ENCODE peak calls at places on chromosomes 4 and X, in eight cellular contexts. P is spleen, M is left ventricle myocardium inferior, S is A549, B is heart left ventricle, E is mucosa of descending colon, Z is lower lobe of right lung, F is left lung. K is an unnamed sample. For H3K4me1 and H3K9me3, the result is how much of the 10 kb centered on the place peaks cover.

GRCh38 chr4:149923736-149924135 is 108.1 kb upstream of the IQCM start:
- DNase-seq in P (no peak), M (no peak), S (peak), B (no peak), E (no peak), Z (no peak), F (no peak), K (no peak)

GRCh38 chrX:1587161-1587560 is 4.2 kb upstream of the AKAP17A start:
- DNase-seq in P (no peak), M (no peak), S (no peak), B (no peak), E (no peak), Z (no peak), F (no peak), K (no peak)

GRCh38 chr4:150573534-150573933 is 8.4 kb upstream of the MAB21L2 start:
- DNase-seq in P (no peak), M (no peak), S (no peak), B (no peak), E (no peak), Z (no peak), F (no peak), K (no peak)

GRCh38 chr4:53189011-53189410 is 176.8 kb downstream of the SCFD2 start:
- DNase-seq in P (no peak), M (no peak), S (no peak), B (no peak), E (no peak), Z (no peak), F (no peak), K (no peak)

GRCh38 chrX:107728342-107729099 is 47.1 kb downstream of the TSC22D3 start:
- DNase-seq in P (peak), M (no peak), S (no peak), B (peak), E (no peak), Z (no peak), F (no peak), K (no peak)

GRCh38 chrX:66676413-66676812 is 37.5 kb upstream of the EDA2R start:
- DNase-seq in P (no peak), M (no peak), S (no peak), B (no peak), E (no peak), Z (no peak), F (no peak), K (no peak)

GRCh38 chr4:185998791-185999190 is 70.2 kb upstream of the TLR3 start:
- DNase-seq in P (no peak), M (no peak), S (no peak), B (no peak), E (no peak), Z (no peak), F (no peak), K (no peak)

GRCh38 chr4:76589872-76590846 is 155.1 kb downstream of the SHROOM3 start:
- DNase-seq in P (no peak), M (peak), S (peak), B (peak), E (no peak), Z (peak), F (peak), K (no peak)

GRCh38 chrX:68652327-68652930 is 5.0 kb downstream of the STARD8 start:
- DNase-seq in P (no peak), M (no peak), S (peak), B (no peak), E (no peak), Z (no peak), F (no peak), K (no peak)

GRCh38 chr4:41569957-41570356 is 32.0 kb downstream of the LIMCH1 start:
- DNase-seq in P (no peak), M (peak), S (peak), B (peak), E (no peak), Z (no peak), F (no peak), K (no peak)

GRCh38 chrX:129572422-129572821 is 32.4 kb downstream of the OCRL start:
- DNase-seq in P (no peak), M (no peak), S (no peak), B (no peak), E (no peak), Z (no peak), F (no peak), K (no peak)

GRCh38 chr4:144582105-144582850 is 63.7 kb upstream of the HHIP start:
- DNase-seq in P (no peak), M (no peak), S (peak), B (no peak), E (no peak), Z (no peak), F (no peak), K (no peak)

GRCh38 chr4:177369372-177369771 is 59.7 kb downstream of the NEIL3 start:
- DNase-seq in P (no peak), M (no peak), S (no peak), B (no peak), E (no peak), Z (no peak), F (no peak), K (no peak)

GRCh38 chr4:5758741-5759140 is 47.7 kb downstream of the EVC start:
- DNase-seq in P (no peak), M (no peak), S (peak), B (no peak), E (no peak), Z (no peak), F (no peak), K (peak)

GRCh38 chr4:4852591-4853362 is 6.7 kb upstream of the MSX1 start:
- DNase-seq in P (peak), M (no peak), S (no peak), B (no peak), E (no peak), Z (no peak), F (peak), K (peak)

GRCh38 chr4:158667651-158668198 is 4.0 kb downstream of the C4orf46 start:
- DNase-seq in P (no peak), M (no peak), S (peak), B (no peak), E (no peak), Z (no peak), F (no peak), K (no peak)

GRCh38 chr4:124537971-124538370 is 174.6 kb downstream of the ANKRD50 start:
- DNase-seq in P (no peak), M (no peak), S (no peak), B (no peak), E (no peak), Z (no peak), F (no peak), K (no peak)

GRCh38 chrX:73028876-73029275 is 26.1 kb downstream of the PABPC1L2B start:
- DNase-seq in P (no peak), M (no peak), S (no peak), B (no peak), E (no peak), Z (no peak), F (no peak), K (no peak)

GRCh38 chrX:42565739-42566138 is 212.2 kb downstream of the PPP1R2C start:
- DNase-seq in P (no peak), M (no peak), S (no peak), B (no peak), E (no peak), Z (no peak), F (no peak), K (no peak)

GRCh38 chrX:55142206-55142918 is 53.5 kb downstream of the PAGE2 start:
- DNase-seq in P (no peak), M (no peak), S (peak), B (no peak), E (no peak), Z (no peak), F (no peak), K (no peak)

GRCh38 chr4:172515266-172515879 is 653.2 kb upstream of the GALNT7 start:
- DNase-seq in P (no peak), M (no peak), S (no peak), B (no peak), E (no peak), Z (no peak), F (no peak), K (no peak)

GRCh38 chrX:120719622-120720021 is 89.8 kb upstream of the C1GALT1C1 start:
- DNase-seq in P (no peak), M (no peak), S (no peak), B (no peak), E (no peak), Z (no peak), F (no peak), K (no peak)

GRCh38 chr4:101230806-101231426 is 116.4 kb downstream of the PPP3CA start:
- DNase-seq in P (no peak), M (no peak), S (peak), B (no peak), E (no peak), Z (no peak), F (no peak), K (no peak)

GRCh38 chr4:14149469-14150030 is 522.0 kb upstream of the BOD1L1 start:
- DNase-seq in P (no peak), M (no peak), S (no peak), B (no peak), E (no peak), Z (no peak), F (no peak), K (no peak)

GRCh38 chrX:155645180-155645579 is 32.4 kb upstream of the TMLHE start:
- DNase-seq in P (no peak), M (no peak), S (no peak), B (no peak), E (no peak), Z (no peak), F (no peak), K (no peak)

GRCh38 chr4:53706422-53707032 is 115.2 kb upstream of the LNX1 start:
- DNase-seq in P (no peak), M (no peak), S (peak), B (no peak), E (no peak), Z (no peak), F (no peak), K (no peak)

GRCh38 chrX:11137543-11138139 is 26.5 kb downstream of the HCCS start:
- DNase-seq in P (no peak), M (no peak), S (peak), B (no peak), E (no peak), Z (no peak), F (no peak), K (no peak)

GRCh38 chr4:61994036-61994435 is 793.9 kb downstream of the ADGRL3 start:
- DNase-seq in P (no peak), M (no peak), S (no peak), B (no peak), E (no peak), Z (no peak), F (no peak), K (no peak)

GRCh38 chr4:55675196-55675793 is 39.2 kb upstream of the NMU start:
- DNase-seq in P (no peak), M (no peak), S (no peak), B (no peak), E (no peak), Z (no peak), F (no peak), K (no peak)

GRCh38 chr4:84968936-84969335 is 2.4 kb upstream of the WDFY3 start:
- DNase-seq in P (no peak), M (no peak), S (no peak), B (no peak), E (no peak), Z (no peak), F (no peak), K (no peak)

GRCh38 chrX:43970528-43970927 is 2.7 kb downstream of the NDP start:
- DNase-seq in P (no peak), M (no peak), S (peak), B (no peak), E (no peak), Z (no peak), F (no peak), K (no peak)

GRCh38 chr4:38896940-38897339 is 29.3 kb downstream of the FAM114A1 start:
- DNase-seq in P (no peak), M (no peak), S (no peak), B (no peak), E (no peak), Z (no peak), F (no peak), K (no peak)

GRCh38 chr4:87559090-87559837 is 30.1 kb upstream of the SPARCL1 start:
- DNase-seq in P (no peak), M (no peak), S (no peak), B (no peak), E (no peak), Z (no peak), F (no peak), K (no peak)

GRCh38 chrX:12950851-12951589 is 23.9 kb upstream of the TMSB4X start:
- DNase-seq in P (peak), M (no peak), S (peak), B (no peak), E (peak), Z (peak), F (no peak), K (no peak)

GRCh38 chrX:15956684-15957083 is 102.1 kb upstream of the AP1S2 start:
- DNase-seq in P (no peak), M (no peak), S (no peak), B (no peak), E (no peak), Z (no peak), F (no peak), K (no peak)

GRCh38 chrX:149570668-149571067 is 16.6 kb downstream of the MAGEA9B start:
- DNase-seq in P (no peak), M (no peak), S (peak), B (no peak), E (no peak), Z (no peak), F (no peak), K (no peak)

GRCh38 chr4:184792950-184793555 is 32.7 kb downstream of the ACSL1 start:
- DNase-seq in P (peak), M (no peak), S (peak), B (no peak), E (no peak), Z (peak), F (no peak), K (peak)

GRCh38 chrX:68599256-68600152 is 48.0 kb upstream of the STARD8 start:
- DNase-seq in P (no peak), M (no peak), S (peak), B (no peak), E (no peak), Z (no peak), F (no peak), K (no peak)

GRCh38 chrX:155251391-155251790 is 12.9 kb downstream of the RAB39B start:
- DNase-seq in P (no peak), M (no peak), S (no peak), B (no peak), E (no peak), Z (no peak), F (no peak), K (no peak)

DNA sequence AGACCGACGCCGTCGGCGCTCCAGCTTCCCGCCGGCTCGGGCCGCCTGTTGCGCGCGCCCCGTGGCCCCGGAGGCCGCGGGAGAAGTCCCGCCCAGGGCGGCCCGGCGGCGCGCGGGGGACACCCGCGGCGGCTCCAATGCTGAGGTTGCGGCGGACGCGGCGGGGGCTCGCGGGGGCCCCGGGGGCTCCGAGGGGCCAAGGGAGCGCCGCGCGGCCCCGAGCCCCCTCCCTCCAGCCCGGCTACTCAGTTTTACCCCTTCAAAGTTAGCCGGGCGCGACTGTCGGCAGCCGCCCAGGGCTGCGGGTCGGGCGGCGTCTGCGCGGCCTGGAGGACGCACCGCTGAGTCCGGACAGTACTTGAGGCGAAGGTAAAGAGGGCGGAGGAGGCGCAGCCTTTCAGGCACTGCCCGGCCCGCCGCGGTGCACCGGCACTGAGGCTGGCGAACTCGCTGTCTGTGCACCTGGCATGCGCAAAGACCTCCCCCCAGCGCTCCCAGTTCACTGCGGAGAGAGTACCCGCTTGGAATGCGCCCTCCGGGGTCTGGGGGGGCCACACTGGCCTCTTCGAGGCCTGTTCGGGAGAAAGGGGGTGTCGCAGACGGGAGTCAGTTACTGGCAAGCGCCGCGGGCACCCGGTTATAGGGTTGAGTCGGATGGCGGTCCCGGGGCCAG is 1.3 kb downstream of the PCDH19 start:
- DNase-seq in P (no peak), M (no peak), S (no peak), B (no peak), E (no peak), Z (no peak), F (no peak), K (no peak)
- H3K4me3 ChIP-seq in P (peak), M (peak), S (no peak), B (peak), E (no peak), Z (peak), F (no peak), K (no peak)

GRCh38 chr4:183286590-183287308 is 33.3 kb downstream of the CLDN22 start:
- DNase-seq in P (no peak), M (no peak), S (no peak), B (no peak), E (no peak), Z (no peak), F (no peak), K (no peak)
- H3K4me1 ChIP-seq in P (under half), M (under half), S (under half), B (under half), E (under half), Z (under half), F (under half), K (under half)

DNA sequence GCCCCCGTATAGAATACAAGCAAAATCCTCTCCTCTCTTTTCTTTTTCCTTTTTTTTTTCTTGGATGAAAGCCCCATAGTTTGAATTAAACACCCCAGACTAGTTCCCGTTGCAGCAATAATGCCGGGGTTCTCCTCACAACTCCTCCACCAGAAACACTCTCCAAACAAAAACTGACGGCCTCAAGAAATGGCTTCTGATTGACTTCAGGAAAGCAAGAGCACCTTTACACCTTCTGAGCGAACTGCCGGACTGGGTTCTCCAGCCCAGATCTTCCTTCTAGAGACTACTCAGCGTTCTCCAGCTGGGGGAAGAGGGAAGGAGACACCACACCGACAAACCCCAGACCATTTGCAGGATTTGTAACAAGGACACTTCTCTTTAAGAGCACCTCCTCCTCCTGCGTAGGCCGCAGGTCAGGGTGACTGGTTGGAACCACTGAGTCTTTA is 4.0 kb downstream of the HAND2 start:
- DNase-seq in P (no peak), M (no peak), S (no peak), B (no peak), E (no peak), Z (no peak), F (no peak), K (no peak)
- H3K9me3 ChIP-seq in P (under half), M (under half), S (under half), B (under half), E (under half), Z (under half), F (under half), K (under half)

DNA sequence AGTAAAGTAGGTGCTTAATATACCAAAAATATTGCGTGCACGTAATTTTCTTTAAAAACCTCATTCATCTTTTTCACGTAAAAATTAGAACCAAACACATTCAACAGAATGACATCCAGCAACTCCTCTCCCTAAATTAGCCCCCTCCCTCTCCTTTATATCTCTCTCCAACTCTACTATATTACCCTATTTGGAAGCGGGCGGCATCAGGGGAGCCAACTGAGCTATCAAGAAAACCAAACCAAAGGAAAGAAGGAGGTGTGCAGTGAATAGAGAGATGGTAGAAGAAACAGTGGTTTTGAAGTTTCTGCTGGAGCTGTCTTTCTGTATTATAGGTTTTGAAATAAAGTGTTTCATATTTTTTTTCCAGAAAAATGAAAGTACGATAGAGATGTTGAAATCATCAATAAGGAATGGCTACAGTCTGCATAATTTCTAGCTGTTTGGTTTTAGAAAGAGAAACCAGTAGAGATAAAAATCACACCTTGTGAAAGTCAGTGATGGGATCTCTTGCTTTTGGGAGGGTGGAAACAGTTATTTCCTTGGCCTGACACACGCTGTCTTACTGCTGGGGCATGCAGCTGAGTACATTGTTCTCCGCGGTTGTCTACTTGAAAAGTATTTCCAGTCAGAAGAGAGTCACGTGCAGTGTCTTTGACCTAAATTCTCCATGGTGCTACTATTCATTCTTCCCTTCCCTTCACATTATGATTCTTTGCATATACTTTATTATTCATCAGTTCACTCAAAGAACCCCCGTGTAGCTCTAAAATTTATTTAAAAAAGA is 94.1 kb upstream of the WDR17 start:
- DNase-seq in P (no peak), M (no peak), S (no peak), B (no peak), E (no peak), Z (no peak), F (no peak), K (no peak)
- H3K4me3 ChIP-seq in P (peak), M (no peak), S (no peak), B (no peak), E (no peak), Z (no peak), F (no peak), K (no peak)

GRCh38 chrX:141928432-141928831 is 24.7 kb downstream of the MAGEC1 start:
- DNase-seq in P (no peak), M (no peak), S (no peak), B (no peak), E (no peak), Z (no peak), F (no peak), K (no peak)
- H3K4me1 ChIP-seq in P (under half), M (under half), S (under half), B (under half), E (under half), Z (under half), F (under half), K (under half)

GRCh38 chrX:153065389-153065788 is 6.9 kb upstream of the PNMA6A start:
- DNase-seq in P (no peak), M (no peak), S (no peak), B (no peak), E (no peak), Z (no peak), F (no peak), K (no peak)
- H3K9me3 ChIP-seq in P (under half), M (under half), S (under half), B (under half), E (under half), Z (under half), F (under half), K (under half)

DNA sequence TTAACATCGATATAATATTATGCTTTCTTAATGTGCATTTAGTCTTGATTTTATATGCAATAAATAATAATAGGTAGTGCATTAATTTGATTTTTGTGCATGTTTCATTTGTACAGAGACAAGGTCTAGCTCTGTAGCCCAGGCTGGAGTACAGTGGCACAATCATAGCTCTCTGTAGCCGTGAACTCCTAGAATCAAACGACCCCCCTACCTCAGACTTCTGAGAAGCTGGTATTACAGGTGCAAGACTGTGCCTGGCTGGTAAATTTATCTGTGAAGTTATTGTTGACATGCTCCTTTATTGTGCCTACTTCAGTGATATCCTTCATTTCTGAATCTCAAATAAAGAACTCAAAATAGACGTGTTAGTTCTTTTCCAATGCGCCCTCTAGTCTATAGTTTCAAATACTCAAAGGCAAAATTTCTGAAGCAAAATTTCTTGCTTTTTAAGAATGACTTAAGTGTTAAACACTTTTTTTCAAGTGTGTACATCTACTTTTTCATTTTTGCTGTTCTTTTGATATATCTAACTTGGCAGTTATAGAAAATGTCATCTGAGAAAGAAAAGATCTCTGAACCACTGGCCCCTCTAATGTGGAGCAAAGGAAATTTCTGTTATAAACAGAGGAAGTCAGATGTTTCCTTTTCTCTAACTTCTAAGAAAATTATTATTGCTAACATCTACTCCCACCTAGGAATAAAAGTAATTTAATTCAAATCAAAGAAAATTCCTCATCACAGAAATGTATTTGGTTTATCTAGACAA is 28.3 kb upstream of the GUCY1A1 start:
- DNase-seq in P (no peak), M (no peak), S (no peak), B (no peak), E (no peak), Z (no peak), F (no peak), K (no peak)
- H3K4me3 ChIP-seq in P (no peak), M (no peak), S (no peak), B (no peak), E (no peak), Z (no peak), F (no peak), K (no peak)